ENCODE peak calls at places on chromosomes 16 and 17, in six cellular contexts. Z is OCI-LY7, C is SK-N-SH, G is PC-9, A is MM.1S, F is hepatocyte. X is an unnamed sample. For H3K9me2, the result is how much of the 10 kb centered on the place peaks cover.

GRCh38 chr16:86974120-86974519 is 343.1 kb downstream of the C16orf95 start:
- DNase-seq in Z (no peak), C (no peak), G (no peak), A (no peak), F (no peak), X (no peak)

GRCh38 chr17:13016881-13017622 is 775 bp downstream of the ELAC2 start:
- DNase-seq in Z (no peak), C (no peak), G (no peak), A (no peak), F (no peak), X (no peak)

GRCh38 chr17:74780443-74781238 is 4.5 kb upstream of the NAT9 start:
- DNase-seq in Z (peak), C (peak), G (peak), A (peak), F (no peak), X (peak)

GRCh38 chr17:45573915-45574314 is 83.4 kb upstream of the PLEKHM1 start:
- DNase-seq in Z (no peak), C (no peak), G (no peak), A (no peak), F (no peak), X (no peak)

GRCh38 chr17:21258593-21258992 is 5.4 kb upstream of the NATD1 start:
- DNase-seq in Z (no peak), C (no peak), G (no peak), A (no peak), F (no peak), X (no peak)

GRCh38 chr16:3065742-3066439 is 451 bp downstream of the IL32 start:
- DNase-seq in Z (no peak), C (no peak), G (no peak), A (no peak), F (no peak), X (no peak)

GRCh38 chr16:87653234-87653633 is 50.9 kb downstream of the JPH3 start:
- DNase-seq in Z (peak), C (peak), G (no peak), A (no peak), F (peak), X (peak)

GRCh38 chr17:55722742-55723487 is at the start of gene TMEM100:
- DNase-seq in Z (no peak), C (peak), G (no peak), A (no peak), F (peak), X (peak)

GRCh38 chr17:57595942-57596695 is 149.0 kb downstream of the CCDC182 start:
- DNase-seq in Z (no peak), C (no peak), G (no peak), A (no peak), F (no peak), X (no peak)

GRCh38 chr17:10120113-10120485 is 78.3 kb downstream of the GAS7 start:
- DNase-seq in Z (no peak), C (no peak), G (no peak), A (no peak), F (no peak), X (no peak)

GRCh38 chr17:45370949-45371413 is 54.2 kb upstream of the MAP3K14 start:
- DNase-seq in Z (no peak), C (no peak), G (no peak), A (no peak), F (no peak), X (no peak)

GRCh38 chr16:56321571-56321970 is 103.8 kb downstream of the AMFR start:
- DNase-seq in Z (no peak), C (no peak), G (no peak), A (no peak), F (no peak), X (no peak)

GRCh38 chr17:61065263-61065773 is 334.3 kb upstream of the TBX2 start:
- DNase-seq in Z (no peak), C (peak), G (no peak), A (peak), F (peak), X (peak)

GRCh38 chr16:11836653-11837244 is 14.6 kb downstream of the RSL1D1 start:
- DNase-seq in Z (no peak), C (no peak), G (no peak), A (no peak), F (no peak), X (peak)

GRCh38 chr17:20159406-20160075 is 150.4 kb downstream of the SPECC1 start:
- DNase-seq in Z (no peak), C (no peak), G (no peak), A (no peak), F (no peak), X (no peak)

GRCh38 chr17:47978324-47978723 is 7.4 kb downstream of the CDK5RAP3 start:
- DNase-seq in Z (peak), C (peak), G (peak), A (peak), F (peak), X (peak)

GRCh38 chr17:42067371-42068180 is 17.2 kb upstream of the C17orf113 start:
- DNase-seq in Z (peak), C (peak), G (peak), A (peak), F (peak), X (peak)

GRCh38 chr16:87790278-87791023 is 24.7 kb upstream of the KLHDC4 start:
- DNase-seq in Z (no peak), C (peak), G (peak), A (no peak), F (no peak), X (no peak)

GRCh38 chr17:81428521-81428920 is 33.3 kb downstream of the BAHCC1 start:
- DNase-seq in Z (no peak), C (no peak), G (no peak), A (no peak), F (no peak), X (no peak)

GRCh38 chr16:76579277-76579676 is 302.1 kb downstream of the CNTNAP4 start:
- DNase-seq in Z (no peak), C (no peak), G (no peak), A (no peak), F (no peak), X (peak)

GRCh38 chr16:54204756-54205155 is 81.8 kb downstream of the IRX3 start:
- DNase-seq in Z (no peak), C (no peak), G (no peak), A (no peak), F (no peak), X (no peak)

GRCh38 chr16:82456683-82457082 is 170.1 kb upstream of the CDH13 start:
- DNase-seq in Z (peak), C (peak), G (peak), A (peak), F (peak), X (peak)

GRCh38 chr17:18857864-18858566 is at the start of gene PRPSAP2:
- DNase-seq in Z (peak), C (peak), G (peak), A (peak), F (peak), X (peak)

GRCh38 chr16:86512301-86512859 is 2.1 kb downstream of the FOXF1 start:
- DNase-seq in Z (no peak), C (no peak), G (no peak), A (no peak), F (no peak), X (no peak)

GRCh38 chr16:54720259-54720658 is 210.4 kb upstream of the IRX5 start:
- DNase-seq in Z (no peak), C (no peak), G (no peak), A (no peak), F (no peak), X (no peak)

GRCh38 chr17:81049973-81050551 is 15.1 kb downstream of the BAIAP2 start:
- DNase-seq in Z (no peak), C (peak), G (peak), A (no peak), F (no peak), X (no peak)

GRCh38 chr17:61833536-61834203 is 29.7 kb downstream of the BRIP1 start:
- DNase-seq in Z (no peak), C (no peak), G (peak), A (no peak), F (no peak), X (peak)

GRCh38 chr17:70956731-70957130 is 787.4 kb downstream of the KCNJ2 start:
- DNase-seq in Z (no peak), C (no peak), G (no peak), A (no peak), F (no peak), X (no peak)

GRCh38 chr16:11170696-11171447 is 85.1 kb downstream of the SOCS1 start:
- DNase-seq in Z (no peak), C (no peak), G (peak), A (no peak), F (no peak), X (no peak)

GRCh38 chr16:83887088-83887487 is 11.8 kb upstream of the MLYCD start:
- DNase-seq in Z (peak), C (no peak), G (no peak), A (no peak), F (no peak), X (peak)

DNA sequence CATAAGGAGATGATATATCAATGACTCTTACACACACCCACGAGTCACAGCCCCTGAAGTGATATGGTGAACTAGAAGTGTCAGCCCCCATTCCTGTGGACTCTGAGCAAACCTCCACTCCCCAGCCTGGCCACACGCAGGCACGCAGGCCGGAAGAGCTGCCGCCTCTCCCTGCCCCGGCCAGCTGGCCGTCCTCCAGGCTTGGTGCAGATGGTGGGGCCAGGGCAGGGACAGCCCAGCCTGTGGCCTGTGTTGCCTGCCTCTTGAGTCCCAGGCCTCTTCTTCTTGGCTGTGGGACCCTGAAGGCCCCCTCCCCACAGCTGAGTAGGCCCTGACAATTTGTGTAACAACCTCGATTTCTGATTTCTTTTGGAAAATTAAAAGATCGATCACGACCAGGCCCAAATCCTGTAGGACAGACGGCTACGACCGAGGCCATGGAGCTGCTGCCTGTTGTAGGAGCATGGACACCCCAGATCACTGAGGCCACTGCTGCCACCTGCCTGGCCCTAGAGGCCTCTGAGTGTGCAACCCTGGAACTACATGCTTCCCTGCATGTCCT is 10.0 kb upstream of the MPRIP start:
- DNase-seq in Z (no peak), C (peak), G (peak), A (no peak), F (peak), X (no peak)
- H3K9me2 ChIP-seq in Z (under half), C (under half), G (under half), A (under half), F (under half), X (under half)

GRCh38 chr17:7241047-7241733 is 1.1 kb downstream of the GABARAP start:
- DNase-seq in Z (no peak), C (no peak), G (peak), A (peak), F (no peak), X (no peak)

GRCh38 chr17:7241783-7242716 is at the start of gene GABARAP:
- DNase-seq in Z (peak), C (peak), G (peak), A (peak), F (peak), X (peak)

GRCh38 chr17:7238418-7239090 is 703 bp downstream of the PHF23 start:
- DNase-seq in Z (peak), C (no peak), G (no peak), A (peak), F (peak), X (no peak)

GRCh38 chr17:7239091-7240027 is at the start of gene PHF23:
- DNase-seq in Z (peak), C (peak), G (peak), A (peak), F (peak), X (peak)

GRCh38 chr17:7240375-7240774 is 1.1 kb upstream of the PHF23 start:
- DNase-seq in Z (no peak), C (no peak), G (no peak), A (no peak), F (no peak), X (no peak)
- H3K4me3 ChIP-seq in Z (peak), C (peak), G (peak), A (no peak), F (peak), X (peak)

GRCh38 chr16:19659554-19659953 is 58.5 kb downstream of the KNOP1 start:
- DNase-seq in Z (no peak), C (no peak), G (no peak), A (no peak), F (no peak), X (no peak)
- TF ChIP-seq CTCF in Z (no peak), C (no peak), G (no peak), A (no peak), F (no peak), X (peak)

GRCh38 chr16:9458816-9459215 is 367.4 kb downstream of the HAPSTR1 start:
- DNase-seq in Z (no peak), C (no peak), G (no peak), A (no peak), F (no peak), X (no peak)

DNA sequence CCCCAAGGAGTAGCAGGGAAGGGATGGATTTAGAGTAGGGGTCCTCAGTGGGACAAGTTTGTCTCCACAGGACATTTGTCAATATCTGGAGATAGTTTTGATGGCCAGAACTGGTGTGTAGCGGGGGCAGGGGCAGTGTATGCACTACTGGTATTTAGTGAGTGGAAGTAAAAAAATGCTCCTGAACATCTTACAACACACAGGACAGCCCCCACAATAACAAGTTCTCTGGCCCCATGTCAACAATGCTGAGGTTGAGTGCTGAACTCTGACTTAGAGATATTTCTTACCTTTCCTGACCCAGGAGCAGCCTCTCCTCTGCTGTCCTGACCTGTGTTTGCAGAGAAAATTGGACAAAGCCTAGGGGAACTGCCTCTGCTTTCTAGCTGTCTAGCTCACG is 365.8 kb downstream of the HAPSTR1 start:
- DNase-seq in Z (no peak), C (no peak), G (no peak), A (no peak), F (no peak), X (no peak)
- H3K9me2 ChIP-seq in Z (under half), C (under half), G (under half), A (under half), F (under half), X (under half)

DNA sequence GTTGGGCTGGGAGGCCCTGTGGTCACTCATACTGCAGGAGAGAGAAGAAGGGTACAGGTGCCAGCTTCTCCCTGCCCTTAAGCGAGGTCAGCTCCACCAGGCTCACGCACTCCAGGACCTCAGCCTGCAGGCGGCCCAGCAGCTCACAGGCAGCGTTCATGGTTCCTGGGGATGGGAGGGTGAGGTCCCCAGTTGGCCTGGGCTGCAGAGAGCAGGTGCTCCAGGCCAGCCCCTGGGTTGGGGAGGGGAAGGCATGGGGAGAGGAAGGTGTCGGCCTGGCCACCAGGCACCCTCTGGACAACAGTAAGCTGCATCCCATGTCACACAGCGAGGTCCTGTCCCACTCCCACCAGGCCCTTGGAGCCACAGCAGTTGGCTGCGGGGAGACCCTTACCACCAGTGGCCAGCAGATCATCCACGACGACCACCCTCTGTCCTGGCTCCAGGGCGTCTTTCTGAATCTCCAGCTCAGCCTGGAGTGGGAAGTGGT is 2.0 kb downstream of the APRT start:
- DNase-seq in Z (no peak), C (no peak), G (no peak), A (no peak), F (no peak), X (no peak)
- H3K4me3 ChIP-seq in Z (peak), C (no peak), G (peak), A (peak), F (no peak), X (peak)

X was measured in GM23338.